ENCODE peak calls at places on chromosomes 1 and 21, in four cellular contexts. One of them, this sample, is unnamed.

GRCh38 chr1:247442164-247442563 is 15.7 kb downstream of the OR2B11 start:
- DNase-seq in IMR-90: no peak
- DNase-seq in K562: no peak
- DNase-seq in GM12878: no peak
- DNase-seq in this sample: no peak

GRCh38 chr1:10724948-10725852 is 71.2 kb downstream of the CASZ1 start:
- DNase-seq in IMR-90: peak; percentile 8
- DNase-seq in K562: no peak
- DNase-seq in GM12878: no peak
- DNase-seq in this sample: no peak

GRCh38 chr1:115545791-115546733 is 95.7 kb upstream of the VANGL1 start:
- DNase-seq in IMR-90: peak; percentile 95
- DNase-seq in K562: peak; percentile 28
- DNase-seq in GM12878: no peak
- DNase-seq in this sample: peak; percentile 56

GRCh38 chr1:203057831-203058673 is 27.8 kb downstream of the MYOG start:
- DNase-seq in IMR-90: peak; percentile 42
- DNase-seq in K562: no peak
- DNase-seq in GM12878: no peak
- DNase-seq in this sample: no peak

GRCh38 chr1:193190096-193190744 is 3.8 kb upstream of the B3GALT2 start:
- DNase-seq in IMR-90: peak; percentile 33
- DNase-seq in K562: no peak
- DNase-seq in GM12878: no peak
- DNase-seq in this sample: peak; percentile 22

GRCh38 chr21:44483288-44484237 is 28.3 kb downstream of the LRRC3 start:
- DNase-seq in IMR-90: peak; percentile 6
- DNase-seq in K562: no peak
- DNase-seq in GM12878: no peak
- DNase-seq in this sample: no peak

GRCh38 chr1:52403566-52404115 is 582 bp downstream of the ORC1 start:
- DNase-seq in IMR-90: peak; percentile 84
- DNase-seq in K562: peak; percentile 78
- DNase-seq in GM12878: peak; percentile 41
- DNase-seq in this sample: peak; percentile 69

GRCh38 chr21:42614811-42615342 is 38.5 kb upstream of the PDE9A start:
- DNase-seq in IMR-90: no peak
- DNase-seq in K562: no peak
- DNase-seq in GM12878: no peak
- DNase-seq in this sample: no peak

GRCh38 chr1:206921772-206922265 is at the start of gene FCMR:
- DNase-seq in IMR-90: no peak
- DNase-seq in K562: no peak
- DNase-seq in GM12878: peak; percentile 86
- DNase-seq in this sample: no peak

GRCh38 chr1:64487061-64487460 is 17.1 kb downstream of the CACHD1 start:
- DNase-seq in IMR-90: no peak
- DNase-seq in K562: no peak
- DNase-seq in GM12878: no peak
- DNase-seq in this sample: no peak

GRCh38 chr1:203306970-203307541 is 1.7 kb downstream of the BTG2 start:
- DNase-seq in IMR-90: no peak
- DNase-seq in K562: no peak
- DNase-seq in GM12878: no peak
- DNase-seq in this sample: peak; percentile 42

GRCh38 chr1:154551474-154551873 is 7.0 kb downstream of the UBE2Q1 start:
- DNase-seq in IMR-90: no peak
- DNase-seq in K562: no peak
- DNase-seq in GM12878: no peak
- DNase-seq in this sample: no peak

GRCh38 chr1:32111040-32111628 is 3.3 kb downstream of the KPNA6 start:
- DNase-seq in IMR-90: no peak
- DNase-seq in K562: no peak
- DNase-seq in GM12878: peak; percentile 28
- DNase-seq in this sample: no peak
- H4K20me1 ChIP-seq in IMR-90: peaks cover 70% of the 10 kb centered on the region
- H4K20me1 ChIP-seq in K562: peaks cover 26% of the 10 kb centered on the region
- H4K20me1 ChIP-seq in GM12878: no peaks in the 10 kb centered on the region
- H4K20me1 ChIP-seq in this sample: no peaks in the 10 kb centered on the region

GRCh38 chr1:57421366-57421765 is 2.5 kb downstream of the DAB1 start:
- DNase-seq in IMR-90: no peak
- DNase-seq in K562: no peak
- DNase-seq in GM12878: no peak
- DNase-seq in this sample: no peak

GRCh38 chr1:57424231-57425027 is 569 bp upstream of the DAB1 start:
- DNase-seq in IMR-90: peak; percentile 41
- DNase-seq in K562: peak; percentile 26
- DNase-seq in GM12878: no peak
- DNase-seq in this sample: no peak

GRCh38 chr1:57423135-57424131 is at the start of gene DAB1:
- DNase-seq in IMR-90: peak; percentile 11
- DNase-seq in K562: no peak
- DNase-seq in GM12878: no peak
- DNase-seq in this sample: no peak

GRCh38 chr1:57422271-57423134 is 1.4 kb downstream of the DAB1 start:
- DNase-seq in IMR-90: peak; percentile 34
- DNase-seq in K562: no peak
- DNase-seq in GM12878: no peak
- DNase-seq in this sample: no peak
- H3K4me2 ChIP-seq in IMR-90: peak overlapping the region; percentile 72
- H3K4me2 ChIP-seq in K562: no peak overlapping the region
- H3K4me2 ChIP-seq in GM12878: no peak overlapping the region
- H3K4me2 ChIP-seq in this sample: no peak overlapping the region

GRCh38 chr1:68470388-68470970 is 20.7 kb upstream of the RPE65 start:
- DNase-seq in IMR-90: peak; percentile 41
- DNase-seq in K562: no peak
- DNase-seq in GM12878: no peak
- DNase-seq in this sample: peak; percentile 50
- TF ChIP-seq FOS in IMR-90: no peak
- TF ChIP-seq FOS in K562: no peak
- TF ChIP-seq FOS in GM12878: no peak
- TF ChIP-seq FOS in this sample: no peak

GRCh38 chr1:47362828-47363227 is 29.2 kb downstream of the CMPK1 start:
- DNase-seq in IMR-90: no peak
- DNase-seq in K562: no peak
- DNase-seq in GM12878: no peak
- DNase-seq in this sample: no peak

GRCh38 chr1:47361380-47361779 is 27.8 kb downstream of the CMPK1 start:
- DNase-seq in IMR-90: no peak
- DNase-seq in K562: no peak
- DNase-seq in GM12878: no peak
- DNase-seq in this sample: no peak
- H4K20me1 ChIP-seq in IMR-90: peaks cover 21% of the 10 kb centered on the region
- H4K20me1 ChIP-seq in K562: peaks cover 4% of the 10 kb centered on the region
- H4K20me1 ChIP-seq in GM12878: no peaks in the 10 kb centered on the region
- H4K20me1 ChIP-seq in this sample: peaks cover 4% of the 10 kb centered on the region

DNA sequence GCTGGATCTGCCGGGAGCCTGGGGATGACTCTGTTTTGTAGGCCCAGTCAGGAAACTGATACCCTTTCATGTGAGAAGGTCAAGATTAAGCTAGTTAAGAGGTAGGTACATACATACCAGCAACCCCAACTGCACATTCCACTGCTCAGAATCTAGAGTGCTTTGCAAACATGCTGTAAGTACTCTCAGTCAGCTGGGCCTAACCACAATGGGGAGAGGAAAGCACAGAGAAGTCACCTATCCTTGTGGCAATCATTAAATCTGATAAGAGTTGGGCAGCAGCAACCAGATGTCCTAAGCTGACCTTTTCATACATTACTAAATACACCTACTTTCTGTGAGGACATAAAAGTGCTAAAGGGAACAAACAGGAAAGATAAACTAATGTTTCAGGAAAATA is 2.5 kb downstream of the ETV3 start:
- DNase-seq in IMR-90: no peak
- DNase-seq in K562: no peak
- DNase-seq in GM12878: no peak
- DNase-seq in this sample: no peak
- H3K4me2 ChIP-seq in IMR-90: no peak overlapping the region
- H3K4me2 ChIP-seq in K562: no peak overlapping the region
- H3K4me2 ChIP-seq in GM12878: peak overlapping the region; percentile 88
- H3K4me2 ChIP-seq in this sample: no peak overlapping the region

DNA sequence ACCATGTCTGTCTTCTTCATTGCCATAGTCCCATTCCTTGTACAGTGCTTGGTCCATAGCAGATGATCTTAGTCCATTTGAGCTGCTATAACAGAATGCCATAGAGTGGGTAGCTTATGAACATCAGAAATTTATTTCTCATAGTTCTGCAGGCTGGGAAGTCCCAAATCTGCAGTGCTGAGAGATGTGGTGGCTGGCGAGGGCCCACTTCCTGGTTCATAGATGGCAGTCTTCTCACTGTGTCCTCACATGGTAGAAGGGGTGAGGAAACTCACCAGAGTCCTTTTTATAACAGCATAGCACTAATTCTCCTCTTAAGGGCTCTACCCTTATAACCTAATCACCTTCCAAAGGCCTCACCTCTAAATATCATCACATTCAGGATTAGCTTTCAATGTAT is 23.1 kb upstream of the RAP1A start:
- DNase-seq in IMR-90: no peak
- DNase-seq in K562: no peak
- DNase-seq in GM12878: no peak
- DNase-seq in this sample: no peak
- TF ChIP-seq FOS in IMR-90: no peak
- TF ChIP-seq FOS in K562: no peak
- TF ChIP-seq FOS in GM12878: no peak
- TF ChIP-seq FOS in this sample: no peak

GRCh38 chr1:93676424-93676823 is 5.2 kb downstream of the BCAR3 start:
- DNase-seq in IMR-90: no peak
- DNase-seq in K562: no peak
- DNase-seq in GM12878: no peak
- DNase-seq in this sample: peak; percentile 25
- H4K20me1 ChIP-seq in IMR-90: peaks cover 79% of the 10 kb centered on the region
- H4K20me1 ChIP-seq in K562: no peaks in the 10 kb centered on the region
- H4K20me1 ChIP-seq in GM12878: no peaks in the 10 kb centered on the region
- H4K20me1 ChIP-seq in this sample: peaks cover 2% of the 10 kb centered on the region

DNA sequence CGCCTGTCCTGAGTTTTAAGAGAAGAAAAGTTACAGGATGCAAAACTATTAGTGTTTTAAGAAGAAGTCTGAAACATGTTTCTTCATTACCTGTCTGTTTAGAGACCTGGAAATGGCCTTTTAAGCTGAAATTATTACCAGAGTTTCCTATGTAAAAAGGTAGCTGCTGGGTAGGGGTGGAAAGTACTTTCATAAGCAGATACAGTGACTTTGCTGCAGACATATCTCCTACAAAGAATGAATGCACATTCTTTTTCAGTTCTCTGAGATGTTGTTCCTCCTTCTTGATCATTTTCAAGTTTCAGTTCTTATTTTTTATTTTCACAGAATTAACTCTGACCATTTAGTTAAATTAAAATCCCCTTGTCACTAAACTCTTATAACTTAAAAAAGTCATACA is 1329.6 kb downstream of the KCNT2 start:
- DNase-seq in IMR-90: no peak
- DNase-seq in K562: no peak
- DNase-seq in GM12878: no peak
- DNase-seq in this sample: no peak
- H3K4me2 ChIP-seq in IMR-90: no peak overlapping the region
- H3K4me2 ChIP-seq in K562: no peak overlapping the region
- H3K4me2 ChIP-seq in GM12878: no peak overlapping the region
- H3K4me2 ChIP-seq in this sample: no peak overlapping the region

GRCh38 chr1:208235356-208235982 is 8.7 kb downstream of the PLXNA2 start:
- DNase-seq in IMR-90: no peak
- DNase-seq in K562: peak; percentile 54
- DNase-seq in GM12878: no peak
- DNase-seq in this sample: no peak

GRCh38 chr1:208237241-208237640 is 6.9 kb downstream of the PLXNA2 start:
- DNase-seq in IMR-90: no peak
- DNase-seq in K562: no peak
- DNase-seq in GM12878: no peak
- DNase-seq in this sample: peak; percentile 66

GRCh38 chr1:208233978-208234377 is 10.2 kb downstream of the PLXNA2 start:
- DNase-seq in IMR-90: no peak
- DNase-seq in K562: no peak
- DNase-seq in GM12878: no peak
- DNase-seq in this sample: no peak

GRCh38 chr1:208234721-208235120 is 9.5 kb downstream of the PLXNA2 start:
- DNase-seq in IMR-90: no peak
- DNase-seq in K562: no peak
- DNase-seq in GM12878: no peak
- DNase-seq in this sample: no peak

GRCh38 chr1:208235983-208236761 is 8.0 kb downstream of the PLXNA2 start:
- DNase-seq in IMR-90: peak; percentile 71
- DNase-seq in K562: peak; percentile 82
- DNase-seq in GM12878: no peak
- DNase-seq in this sample: peak; percentile 87
- TF ChIP-seq FOS in IMR-90: peak; percentile 48
- TF ChIP-seq FOS in K562: no peak
- TF ChIP-seq FOS in GM12878: no peak
- TF ChIP-seq FOS in this sample: peak; percentile 76